ENCODE peak calls at places on chromosomes 16 and 17, in seven cellular contexts. J is thoracic aorta, O is COR-L47, X is psoas muscle, M is HCEC 1CT, E is BE2C, N is H54. R is an unnamed sample.

GRCh38 chr17:31321481-31321880 is at the start of gene EVI2A:
- DNase-seq in J (no peak), O (no peak), X (no peak), M (peak; percentile 81), E (no peak), N (peak; percentile 20), R (peak; percentile 85)

GRCh38 chr16:17155936-17156335 is 314.8 kb downstream of the XYLT1 start:
- DNase-seq in J (no peak), O (no peak), X (no peak), M (no peak), E (no peak), N (no peak), R (no peak)

GRCh38 chr16:49189286-49189685 is 92.4 kb downstream of the CBLN1 start:
- DNase-seq in J (no peak), O (no peak), X (no peak), M (no peak), E (no peak), N (peak; percentile 11), R (peak; percentile 13)

GRCh38 chr16:13957197-13958078 is 37.5 kb downstream of the ERCC4 start:
- DNase-seq in J (no peak), O (peak; percentile 73), X (peak; percentile 80), M (peak; percentile 94), E (peak; percentile 71), N (peak; percentile 52), R (peak; percentile 95)

GRCh38 chr16:58094791-58095574 is 34.2 kb downstream of the CFAP20 start:
- DNase-seq in J (no peak), O (no peak), X (no peak), M (no peak), E (no peak), N (no peak), R (no peak)

GRCh38 chr16:31875112-31875803 is 1.7 kb downstream of the ZNF267 start:
- DNase-seq in J (no peak), O (no peak), X (no peak), M (no peak), E (no peak), N (peak; percentile 9), R (peak; percentile 37)

GRCh38 chr16:87131061-87131995 is 185.9 kb downstream of the C16orf95 start:
- DNase-seq in J (no peak), O (no peak), X (no peak), M (no peak), E (no peak), N (no peak), R (no peak)

GRCh38 chr16:89049484-89050118 is 44.1 kb upstream of the ACSF3 start:
- DNase-seq in J (no peak), O (no peak), X (peak; percentile 34), M (no peak), E (peak; percentile 42), N (no peak), R (no peak)

GRCh38 chr17:21345236-21345635 is 30.9 kb upstream of the KCNJ12 start:
- DNase-seq in J (no peak), O (no peak), X (peak; percentile 32), M (no peak), E (peak; percentile 47), N (no peak), R (peak; percentile 20)

GRCh38 chr17:68431661-68432071 is 25.6 kb downstream of the WIPI1 start:
- DNase-seq in J (no peak), O (peak; percentile 14), X (no peak), M (peak; percentile 7), E (peak; percentile 53), N (peak; percentile 23), R (peak; percentile 18)

GRCh38 chr17:17877548-17878358 is 41.0 kb upstream of the SREBF1 start:
- DNase-seq in J (peak; percentile 71), O (peak; percentile 28), X (peak; percentile 84), M (no peak), E (peak; percentile 27), N (no peak), R (peak; percentile 36)

GRCh38 chr16:7511549-7512260 is 179.1 kb downstream of the RBFOX1 start:
- DNase-seq in J (no peak), O (no peak), X (no peak), M (no peak), E (no peak), N (no peak), R (no peak)

GRCh38 chr17:79517812-79518211 is 93.0 kb downstream of the RBFOX3 start:
- DNase-seq in J (no peak), O (no peak), X (no peak), M (no peak), E (no peak), N (no peak), R (no peak)

GRCh38 chr16:13767215-13767614 is 152.7 kb upstream of the ERCC4 start:
- DNase-seq in J (no peak), O (no peak), X (no peak), M (no peak), E (no peak), N (no peak), R (no peak)

GRCh38 chr17:31008374-31009035 is 37.7 kb downstream of the RNF135 start:
- DNase-seq in J (no peak), O (peak; percentile 24), X (peak; percentile 68), M (peak; percentile 52), E (no peak), N (no peak), R (peak; percentile 76)